ENCODE peak calls at places on chromosomes 12 and 14, in five cellular contexts. I is stimulated activated CD8-positive, alpha-beta memory T cell treated with anti-CD3 and anti-CD28 coated beads, Interleukin-7, amount 100 ng/mL, for 1 hour; Z is activated CD8-positive, alpha-beta memory T cell treated with anti-CD3 and anti-CD28 coated beads for 1 hour; W is NCI-H226; O is transverse colon. A is an unnamed sample.

GRCh38 chr12:27554421-27555186 is 30.6 kb downstream of the PPFIBP1 start:
- DNase-seq in O (peak), W (no peak), Z (no peak), I (no peak), A (peak)

GRCh38 chr12:32586390-32586789 is 92.7 kb upstream of the DNM1L start:
- DNase-seq in I (no peak), O (no peak), W (no peak), Z (no peak), A (peak)

GRCh38 chr12:34340534-34341361 is 318.5 kb downstream of the ALG10 start:
- DNase-seq in I (no peak), O (no peak), Z (no peak), W (no peak), A (no peak)

GRCh38 chr12:122318607-122319311 is 52.5 kb upstream of the VPS33A start:
- DNase-seq in I (no peak), O (no peak), W (no peak), Z (no peak), A (no peak)

GRCh38 chr14:105591052-105591451 is 64.7 kb downstream of the TMEM121 start:
- DNase-seq in O (no peak), I (no peak), W (no peak), Z (no peak), A (no peak)

GRCh38 chr12:98733667-98734350 is 88.7 kb downstream of the APAF1 start:
- DNase-seq in W (no peak), Z (no peak), O (no peak), I (no peak), A (no peak)

GRCh38 chr14:91464615-91465205 is 45.4 kb downstream of the PPP4R3A start:
- DNase-seq in Z (no peak), W (no peak), I (no peak), O (no peak), A (no peak)

GRCh38 chr14:71703477-71703876 is 228.8 kb upstream of the RGS6 start:
- DNase-seq in Z (no peak), I (no peak), W (no peak), O (no peak), A (peak)

GRCh38 chr12:124335426-124336183 is 40.7 kb downstream of the RFLNA start:
- DNase-seq in Z (no peak), O (no peak), I (no peak), W (no peak), A (no peak)

GRCh38 chr12:11174022-11174421 is 3.0 kb downstream of the SMIM10L1 start:
- DNase-seq in O (no peak), I (no peak), Z (no peak), W (no peak), A (no peak)

GRCh38 chr14:101196795-101197590 is 293.5 kb upstream of the RTL1 start:
- DNase-seq in I (no peak), O (no peak), W (no peak), Z (no peak), A (no peak)

GRCh38 chr12:52245962-52246577 is 13.0 kb downstream of the KRT7 start:
- DNase-seq in O (no peak), W (no peak), I (no peak), Z (no peak), A (no peak)

GRCh38 chr12:97760601-97761000 is 298.0 kb downstream of the RMST start:
- DNase-seq in I (no peak), W (no peak), O (no peak), Z (no peak), A (no peak)

GRCh38 chr14:90498198-90498597 is 101.4 kb downstream of the CALM1 start:
- DNase-seq in I (no peak), Z (no peak), W (no peak), O (no peak), A (no peak)

GRCh38 chr12:11743333-11743732 is 93.9 kb downstream of the ETV6 start:
- DNase-seq in Z (no peak), W (no peak), I (no peak), O (no peak), A (no peak)

GRCh38 chr12:49496417-49497360 is 42.1 kb upstream of the KCNH3 start:
- DNase-seq in Z (no peak), W (no peak), O (no peak), I (no peak), A (no peak)

GRCh38 chr14:60760648-60761364 is 26.2 kb downstream of the MNAT1 start:
- DNase-seq in W (no peak), I (no peak), O (no peak), Z (no peak), A (peak)

GRCh38 chr14:77248666-77249065 is 22.3 kb downstream of the NGB start:
- DNase-seq in I (no peak), W (no peak), Z (no peak), O (no peak), A (peak)

GRCh38 chr12:113347892-113348291 is 10.5 kb upstream of the PLBD2 start:
- DNase-seq in O (no peak), Z (no peak), I (no peak), W (no peak), A (no peak)

GRCh38 chr12:87756111-87756510 is 273.1 kb downstream of the C12orf50 start:
- DNase-seq in I (no peak), Z (no peak), W (peak), O (no peak), A (peak)

GRCh38 chr14:98960617-98961013 is 311.4 kb downstream of the BCL11B start:
- DNase-seq in I (no peak), O (no peak), W (no peak), Z (no peak), A (no peak)

GRCh38 chr12:3179731-3180130 is 102.6 kb downstream of the TSPAN9 start:
- DNase-seq in I (no peak), Z (no peak), O (no peak), W (no peak), A (no peak)

GRCh38 chr12:86521870-86522269 is 265.7 kb upstream of the MGAT4C start:
- DNase-seq in O (no peak), Z (no peak), I (no peak), W (no peak), A (no peak)

GRCh38 chr14:65239143-65239672 is 136.9 kb upstream of the MAX start:
- DNase-seq in O (peak), Z (no peak), W (peak), I (no peak), A (no peak)

GRCh38 chr12:71954040-71954649 is 15.5 kb downstream of the TPH2 start:
- DNase-seq in W (no peak), O (no peak), Z (no peak), I (no peak), A (no peak)

GRCh38 chr12:48677782-48678181 is 4.3 kb downstream of the KANSL2 start:
- DNase-seq in W (no peak), O (no peak), I (no peak), Z (no peak), A (no peak)

GRCh38 chr12:57889541-57889989 is 43.0 kb upstream of the CTDSP2 start:
- DNase-seq in O (peak), W (no peak), I (no peak), Z (no peak), A (peak)

A was measured in foreskin keratinocyte.